ENCODE peak calls at places on chromosomes 7 and 10, in ten cellular contexts. P, D, U, B, K, T, A, O, Z and Q are unnamed samples.

GRCh38 chr7:157703534-157704195 is 366.9 kb downstream of the DNAJB6 start:
- DNase-seq in A (no peak), O (no peak), Z (no peak), B (peak), T (no peak), K (no peak), P (no peak), D (no peak), U (no peak), Q (no peak)

GRCh38 chr10:132558516-132559413 is 21.2 kb downstream of the INPP5A start:
- DNase-seq in Z (no peak), D (no peak), O (no peak), P (no peak), K (no peak), T (no peak), U (no peak), B (peak), A (no peak), Q (no peak)

GRCh38 chr7:1175597-1175966 is 15.6 kb upstream of the ZFAND2A start:
- DNase-seq in K (no peak), B (no peak), U (no peak), A (no peak), T (no peak), P (no peak), Z (no peak), O (no peak), D (no peak), Q (no peak)

GRCh38 chr7:151721694-151722093 is 155.2 kb downstream of the PRKAG2 start:
- DNase-seq in P (no peak), O (no peak), D (no peak), T (no peak), K (no peak), A (no peak), B (no peak), Z (no peak), U (no peak), Q (no peak)

GRCh38 chr10:24962998-24963397 is 10.6 kb upstream of the PRTFDC1 start:
- DNase-seq in B (no peak), U (no peak), Z (peak), K (no peak), D (no peak), O (peak), P (no peak), A (no peak), T (no peak), Q (no peak)

GRCh38 chr10:93363891-93364648 is 118.1 kb downstream of the MYOF start:
- DNase-seq in U (peak), O (no peak), B (peak), P (no peak), K (peak), D (no peak), T (no peak), Z (no peak), A (peak), Q (no peak)

GRCh38 chr7:118245267-118246040 is 20.9 kb downstream of the ANKRD7 start:
- DNase-seq in O (no peak), P (no peak), Z (no peak), K (no peak), B (no peak), U (no peak), T (no peak), A (no peak), D (no peak), Q (peak)

GRCh38 chr10:3873728-3874461 is 88.9 kb upstream of the KLF6 start:
- DNase-seq in D (peak), U (no peak), K (no peak), T (no peak), B (no peak), O (peak), P (no peak), Z (peak), A (no peak), Q (peak)

GRCh38 chr10:78448470-78448869 is 414.8 kb downstream of the RPS24 start:
- DNase-seq in U (no peak), T (no peak), A (no peak), O (no peak), B (no peak), D (no peak), K (no peak), Z (no peak), P (no peak), Q (no peak)

GRCh38 chr7:74226633-74227032 is 16.8 kb downstream of the LAT2 start:
- DNase-seq in A (no peak), Z (no peak), K (no peak), D (no peak), P (no peak), O (no peak), T (no peak), U (no peak), B (no peak), Q (no peak)

GRCh38 chr7:22429386-22429785 is 70.6 kb downstream of the STEAP1B start:
- DNase-seq in U (no peak), Z (no peak), P (no peak), T (no peak), D (no peak), O (peak), B (no peak), A (no peak), K (no peak), Q (no peak)

GRCh38 chr10:14876764-14877163 is 1.9 kb upstream of the SUV39H2 start:
- DNase-seq in U (no peak), A (no peak), Z (no peak), O (no peak), K (no peak), B (no peak), T (no peak), P (no peak), D (no peak), Q (no peak)

GRCh38 chr10:84429926-84430520 is 101.6 kb downstream of the CCSER2 start:
- DNase-seq in P (peak), O (peak), T (peak), U (peak), A (no peak), D (peak), Z (peak), K (peak), B (peak), Q (no peak)